ENCODE peak calls at places on chromosomes 1 and 21, in eight cellular contexts. N is H7; Y is hypothalamus; B is tibial artery; M is stimulated activated CD8-positive, alpha-beta memory T cell treated with anti-CD3 and anti-CD28 coated beads, Interleukin-2, amount 100 ng/mL, for 1 hour; L is NAMALWA; K is GM23248; V is C1 segment of cervical spinal cord. G is an unnamed sample.

GRCh38 chr1:203507227-203507626 is 13.3 kb downstream of the OPTC start:
- DNase-seq in Y (no peak), V (no peak), B (no peak), L (no peak), N (no peak), M (no peak), K (peak; percentile 37), G (no peak)

GRCh38 chr1:209455666-209456065 is 127.8 kb upstream of the CAMK1G start:
- DNase-seq in K (no peak), M (no peak), L (no peak), N (no peak), B (no peak), Y (no peak), V (no peak), G (no peak)

GRCh38 chr1:212645563-212646543 is 37.3 kb downstream of the ATF3 start:
- DNase-seq in M (no peak), N (no peak), L (no peak), K (no peak), B (no peak), V (no peak), Y (no peak), G (no peak)

GRCh38 chr1:51686450-51686849 is 69.6 kb downstream of the OSBPL9 start:
- DNase-seq in B (no peak), K (peak; percentile 89), L (no peak), M (no peak), V (no peak), Y (no peak), N (no peak), G (no peak)

GRCh38 chr1:53636621-53637171 is 102.3 kb downstream of the GLIS1 start:
- DNase-seq in Y (no peak), M (no peak), N (peak; percentile 53), L (no peak), B (peak; percentile 57), K (no peak), V (no peak), G (no peak)

GRCh38 chr21:38208118-38208517 is 48.7 kb upstream of the KCNJ15 start:
- DNase-seq in M (no peak), V (no peak), K (no peak), B (no peak), Y (no peak), N (no peak), L (no peak), G (no peak)

GRCh38 chr1:203268901-203269653 is 36.2 kb upstream of the BTG2 start:
- DNase-seq in K (peak; percentile 80), Y (peak; percentile 45), N (peak; percentile 80), B (peak; percentile 65), M (no peak), V (peak; percentile 27), L (peak; percentile 95), G (no peak)

GRCh38 chr1:233328661-233329498 is 1.4 kb downstream of the MAP3K21 start:
- DNase-seq in B (no peak), V (no peak), K (peak; percentile 2), N (no peak), L (no peak), Y (no peak), M (no peak), G (no peak)

GRCh38 chr1:228334226-228334935 is 72.3 kb downstream of the TRIM11 start:
- DNase-seq in K (no peak), N (no peak), L (no peak), V (no peak), M (no peak), Y (no peak), B (peak; percentile 41), G (no peak)

GRCh38 chr1:109786107-109786470 is 22.4 kb upstream of the EPS8L3 start:
- DNase-seq in B (peak; percentile 35), K (no peak), L (no peak), Y (no peak), V (no peak), M (no peak), N (no peak), G (no peak)

GRCh38 chr1:29644812-29645211 is 408.5 kb downstream of the PTPRU start:
- DNase-seq in V (no peak), L (no peak), M (no peak), K (no peak), Y (no peak), B (no peak), N (no peak), G (no peak)

GRCh38 chr1:211734791-211735190 is 59.4 kb upstream of the NEK2 start:
- DNase-seq in M (no peak), N (no peak), V (no peak), L (no peak), Y (no peak), K (no peak), B (no peak), G (no peak)

GRCh38 chr1:114033219-114033706 is 54.0 kb downstream of the OLFML3 start:
- DNase-seq in N (peak; percentile 52), K (peak; percentile 56), Y (no peak), B (no peak), M (no peak), V (no peak), L (peak; percentile 16), G (no peak)

GRCh38 chr1:87344231-87344630 is 15.6 kb downstream of the LMO4 start:
- DNase-seq in K (no peak), Y (no peak), M (no peak), V (no peak), N (no peak), L (no peak), B (no peak), G (no peak)

GRCh38 chr1:53593758-53594380 is 134.7 kb downstream of the DMRTB1 start:
- DNase-seq in L (no peak), K (no peak), M (no peak), V (no peak), Y (no peak), B (peak; percentile 63), N (peak; percentile 94), G (no peak)

GRCh38 chr1:71881611-71882010 is 400.7 kb downstream of the NEGR1 start:
- DNase-seq in N (no peak), M (no peak), Y (no peak), B (no peak), V (no peak), L (no peak), K (no peak), G (no peak)

GRCh38 chr1:233304489-233305102 is 9.1 kb upstream of the PCNX2 start:
- DNase-seq in V (no peak), K (peak; percentile 60), L (peak; percentile 53), M (no peak), B (no peak), Y (no peak), N (no peak), G (no peak)

GRCh38 chr1:79550402-79550801 is 543.9 kb upstream of the ADGRL4 start:
- DNase-seq in L (no peak), K (no peak), N (no peak), Y (no peak), B (no peak), M (no peak), V (no peak), G (no peak)

GRCh38 chr1:35069746-35070145 is 9.4 kb upstream of the ZMYM1 start:
- DNase-seq in L (no peak), B (no peak), Y (no peak), V (no peak), M (no peak), K (no peak), N (no peak), G (no peak)

GRCh38 chr1:112646225-112646624 is 26.6 kb downstream of the CAPZA1 start:
- DNase-seq in M (no peak), N (no peak), V (no peak), L (no peak), K (no peak), Y (no peak), B (no peak), G (no peak)

GRCh38 chr1:86758570-86758969 is 54.2 kb downstream of the SH3GLB1 start:
- DNase-seq in M (no peak), V (no peak), L (no peak), B (no peak), N (no peak), Y (no peak), K (no peak), G (no peak)

GRCh38 chr1:184583837-184584236 is 170.8 kb downstream of the EDEM3 start:
- DNase-seq in N (peak; percentile 41), M (no peak), L (no peak), Y (no peak), K (no peak), B (no peak), V (no peak), G (no peak)

GRCh38 chr1:167752219-167752985 is 30.6 kb downstream of the MPZL1 start:
- DNase-seq in Y (no peak), B (no peak), M (no peak), L (peak; percentile 57), V (no peak), K (peak; percentile 62), N (no peak), G (no peak)